ENCODE peak calls at places on chromosomes 3 and 15, in five cellular contexts. W is K562, S is IMR-90, M is HepG2, O is H1. U is an unnamed sample.

GRCh38 chr3:43343778-43344177 is 57.4 kb downstream of the SNRK start:
- DNase-seq in M (no peak), S (no peak), W (no peak), O (no peak), U (no peak)

GRCh38 chr3:79032686-79033318 is 735.0 kb downstream of the ROBO1 start:
- DNase-seq in O (no peak), M (peak; percentile 52), S (peak; percentile 67), W (peak; percentile 17), U (peak; percentile 69)

GRCh38 chr3:194464692-194465091 is 22.1 kb downstream of the ATP13A3 start:
- DNase-seq in M (no peak), O (no peak), W (no peak), S (no peak), U (no peak)

GRCh38 chr3:101072299-101072698 is 79.1 kb upstream of the ABI3BP start:
- DNase-seq in M (no peak), W (no peak), O (no peak), S (peak; percentile 52), U (peak; percentile 16)

GRCh38 chr3:81726735-81727134 is 34.7 kb downstream of the GBE1 start:
- DNase-seq in W (no peak), O (no peak), M (no peak), S (peak; percentile 71), U (no peak)

GRCh38 chr3:57227930-57228733 is 603 bp downstream of the APPL1 start:
- DNase-seq in S (peak; percentile 41), M (no peak), W (peak; percentile 48), O (no peak), U (peak; percentile 26)

GRCh38 chr15:85047271-85047948 is 65.8 kb downstream of the PDE8A start:
- DNase-seq in O (no peak), S (peak; percentile 99), M (peak; percentile 95), W (peak; percentile 72), U (peak; percentile 94)

GRCh38 chr3:192570315-192570714 is 157.0 kb downstream of the FGF12 start:
- DNase-seq in M (no peak), O (no peak), S (no peak), W (no peak), U (no peak)

GRCh38 chr3:54196330-54196975 is 74.1 kb downstream of the CACNA2D3 start:
- DNase-seq in W (no peak), S (no peak), O (no peak), M (no peak), U (no peak)

GRCh38 chr15:61841461-61841860 is 218.8 kb downstream of the VPS13C start:
- DNase-seq in O (no peak), W (no peak), S (no peak), M (no peak), U (no peak)

GRCh38 chr3:62562017-62562416 is 188.7 kb upstream of the FEZF2 start:
- DNase-seq in S (peak; percentile 69), O (no peak), W (no peak), M (no peak), U (no peak)

GRCh38 chr3:78096488-78097255 is 1056.8 kb downstream of the ROBO2 start:
- DNase-seq in W (no peak), O (no peak), M (no peak), S (peak; percentile 72), U (no peak)

GRCh38 chr15:97316362-97316761 is 644.1 kb upstream of the ARRDC4 start:
- DNase-seq in M (no peak), S (no peak), O (no peak), W (no peak), U (no peak)

GRCh38 chr3:111714305-111714704 is 119.2 kb upstream of the ZBED2 start:
- DNase-seq in O (peak; percentile 25), W (no peak), S (peak; percentile 40), M (no peak), U (no peak)

GRCh38 chr15:90665288-90666134 is 51.6 kb upstream of the BLM start:
- DNase-seq in O (no peak), W (peak; percentile 76), S (peak; percentile 58), M (peak; percentile 21), U (peak; percentile 78)

GRCh38 chr3:56408761-56409196 is 59.5 kb downstream of the ERC2 start:
- DNase-seq in O (no peak), M (no peak), W (peak; percentile 7), S (no peak), U (no peak)

GRCh38 chr3:126107960-126108688 is 24.2 kb upstream of the SLC41A3 start:
- DNase-seq in W (no peak), O (no peak), S (peak; percentile 29), M (no peak), U (no peak)

GRCh38 chr3:63847718-63848450 is 15.7 kb downstream of the THOC7 start:
- DNase-seq in O (no peak), S (no peak), W (no peak), M (no peak), U (no peak)

GRCh38 chr3:24598691-24599090 is 104.0 kb upstream of the THRB start:
- DNase-seq in O (no peak), M (peak; percentile 42), W (no peak), S (no peak), U (no peak)

GRCh38 chr15:66650433-66650832 is 51.6 kb upstream of the SMAD6 start:
- DNase-seq in M (peak; percentile 16), S (no peak), W (peak; percentile 68), O (no peak), U (no peak)

GRCh38 chr15:68407141-68407885 is 24.6 kb downstream of the ITGA11 start:
- DNase-seq in W (no peak), S (no peak), O (no peak), M (no peak), U (no peak)

GRCh38 chr3:138063416-138063815 is 52.0 kb downstream of the DZIP1L start:
- DNase-seq in O (no peak), M (no peak), S (no peak), W (no peak), U (no peak)

GRCh38 chr3:172082269-172082668 is 42.9 kb downstream of the FNDC3B start:
- DNase-seq in W (no peak), O (no peak), M (peak; percentile 49), S (peak; percentile 95), U (no peak)

GRCh38 chr3:138914870-138915502 is 32.0 kb downstream of the FOXL2 start:
- DNase-seq in M (peak; percentile 87), W (peak; percentile 80), S (peak; percentile 62), O (no peak), U (peak; percentile 50)

GRCh38 chr3:46930176-46930944 is 46.2 kb downstream of the CCDC12 start:
- DNase-seq in S (no peak), M (no peak), W (no peak), O (no peak), U (no peak)
- H3K27ac ChIP-seq in S (peak overlapping the region; percentile 6), M (no peak overlapping the region), W (no peak overlapping the region), O (no peak overlapping the region), U (peak overlapping the region; percentile 88)

GRCh38 chr3:140186421-140186920 is 251.5 kb downstream of the CLSTN2 start:
- DNase-seq in S (peak; percentile 50), O (no peak), W (no peak), M (no peak), U (no peak)
- TF ChIP-seq MAFK in S (no peak), O (no peak), W (no peak), M (no peak), U (no peak)

GRCh38 chr15:41309226-41309905 is 23.0 kb downstream of the OIP5 start:
- DNase-seq in O (no peak), M (no peak), W (no peak), S (no peak), U (no peak)
- H3K27ac ChIP-seq in O (no peak overlapping the region), M (no peak overlapping the region), W (no peak overlapping the region), S (no peak overlapping the region), U (no peak overlapping the region)

GRCh38 chr15:38145671-38146111 is 106.9 kb upstream of the SPRED1 start:
- DNase-seq in S (no peak), W (no peak), O (no peak), M (no peak), U (no peak)

GRCh38 chr15:38149315-38149714 is 103.3 kb upstream of the SPRED1 start:
- DNase-seq in W (no peak), S (no peak), O (no peak), M (no peak), U (no peak)

GRCh38 chr15:38147246-38147645 is 105.4 kb upstream of the SPRED1 start:
- DNase-seq in W (no peak), S (no peak), O (no peak), M (no peak), U (no peak)

GRCh38 chr15:38148476-38148875 is 104.2 kb upstream of the SPRED1 start:
- DNase-seq in S (no peak), O (no peak), M (no peak), W (no peak), U (no peak)

GRCh38 chr15:38144921-38145320 is 107.7 kb upstream of the SPRED1 start:
- DNase-seq in M (no peak), S (peak; percentile 30), W (no peak), O (no peak), U (no peak)
- TF ChIP-seq MAFK in M (no peak), S (no peak), W (no peak), O (no peak), U (no peak)

GRCh38 chr3:168102735-168103410 is 7.1 kb upstream of the GOLIM4 start:
- DNase-seq in S (no peak), M (no peak), W (no peak), O (no peak), U (no peak)
- H3K27ac ChIP-seq in S (no peak overlapping the region), M (no peak overlapping the region), W (no peak overlapping the region), O (no peak overlapping the region), U (no peak overlapping the region)

GRCh38 chr3:120497318-120497717 is 46.5 kb upstream of the FSTL1 start:
- DNase-seq in O (no peak), M (no peak), S (peak; percentile 98), W (no peak), U (no peak)

GRCh38 chr3:120497813-120498212 is 47.0 kb upstream of the FSTL1 start:
- DNase-seq in S (peak; percentile 27), O (no peak), M (no peak), W (no peak), U (no peak)

GRCh38 chr3:120498947-120499346 is 48.2 kb upstream of the FSTL1 start:
- DNase-seq in M (no peak), S (peak; percentile 99), O (no peak), W (no peak), U (peak; percentile 43)

GRCh38 chr3:120496278-120496975 is 45.6 kb upstream of the FSTL1 start:
- DNase-seq in O (no peak), S (peak; percentile 88), M (no peak), W (no peak), U (peak; percentile 15)

DNA sequence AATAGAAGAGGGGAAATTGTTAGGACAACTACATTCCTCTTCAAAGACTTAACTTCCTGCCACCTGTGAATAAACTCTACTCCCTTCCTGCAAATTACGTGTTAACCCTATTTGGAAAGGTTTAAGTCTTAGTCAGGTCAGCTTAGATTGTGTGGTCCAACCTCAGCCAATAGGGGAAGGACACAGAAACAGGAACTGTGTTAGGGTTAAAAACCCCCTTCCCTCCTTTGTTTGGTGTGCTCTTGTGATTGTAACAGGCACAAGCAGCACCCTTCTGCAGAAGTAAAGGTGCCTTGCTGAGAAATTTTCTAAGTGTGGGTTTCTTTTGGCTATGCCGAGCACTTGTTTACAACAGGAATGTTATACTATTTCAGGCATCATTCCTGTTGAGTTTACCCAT is 45.0 kb upstream of the FSTL1 start:
- DNase-seq in M (no peak), W (no peak), S (no peak), O (no peak), U (no peak)
- TF ChIP-seq MAFK in M (no peak), W (no peak), S (no peak), O (no peak), U (no peak)

GRCh38 chr3:16470590-16470989 is 42.9 kb downstream of the RFTN1 start:
- DNase-seq in W (no peak), M (no peak), S (no peak), O (no peak), U (no peak)
- H3K27ac ChIP-seq in W (no peak overlapping the region), M (no peak overlapping the region), S (no peak overlapping the region), O (no peak overlapping the region), U (no peak overlapping the region)